ENCODE peak calls at places on chromosome 4, in nine cellular contexts. One of them, this sample, is unnamed.

GRCh38 chr4:77861500-77861899 is 1.1 kb upstream of the MRPL1 start:
- DNase-seq in transverse colon: no peak
- DNase-seq in SK-N-SH: no peak
- DNase-seq in spleen: no peak
- DNase-seq in sigmoid colon: no peak
- DNase-seq in prostate gland: no peak
- DNase-seq in breast epithelium: no peak
- DNase-seq in stomach: no peak
- DNase-seq in GM23338: peak; percentile 15
- DNase-seq in this sample: no peak

GRCh38 chr4:158968961-158969360 is 133.9 kb upstream of the RAPGEF2 start:
- DNase-seq in sigmoid colon: no peak
- DNase-seq in breast epithelium: no peak
- DNase-seq in GM23338: no peak
- DNase-seq in transverse colon: no peak
- DNase-seq in prostate gland: no peak
- DNase-seq in SK-N-SH: no peak
- DNase-seq in spleen: no peak
- DNase-seq in stomach: no peak
- DNase-seq in this sample: no peak

GRCh38 chr4:6473264-6474052 is 1.0 kb upstream of the PPP2R2C start:
- DNase-seq in sigmoid colon: peak; percentile 25
- DNase-seq in transverse colon: no peak
- DNase-seq in GM23338: peak; percentile 6
- DNase-seq in stomach: no peak
- DNase-seq in spleen: peak; percentile 51
- DNase-seq in prostate gland: no peak
- DNase-seq in SK-N-SH: no peak
- DNase-seq in breast epithelium: peak; percentile 9
- DNase-seq in this sample: no peak

GRCh38 chr4:6749340-6750171 is 33.0 kb upstream of the KIAA0232 start:
- DNase-seq in breast epithelium: peak; percentile 89
- DNase-seq in SK-N-SH: peak; percentile 44
- DNase-seq in spleen: peak; percentile 88
- DNase-seq in prostate gland: peak; percentile 53
- DNase-seq in transverse colon: peak; percentile 91
- DNase-seq in sigmoid colon: peak; percentile 75
- DNase-seq in stomach: peak; percentile 85
- DNase-seq in GM23338: no peak
- DNase-seq in this sample: no peak

GRCh38 chr4:79996950-79997349 is 76.1 kb downstream of the ANTXR2 start:
- DNase-seq in spleen: no peak
- DNase-seq in transverse colon: no peak
- DNase-seq in sigmoid colon: no peak
- DNase-seq in GM23338: no peak
- DNase-seq in breast epithelium: no peak
- DNase-seq in SK-N-SH: no peak
- DNase-seq in stomach: no peak
- DNase-seq in prostate gland: no peak
- DNase-seq in this sample: no peak

GRCh38 chr4:94690851-94691254 is 66.9 kb upstream of the BMPR1B start:
- DNase-seq in SK-N-SH: no peak
- DNase-seq in GM23338: no peak
- DNase-seq in spleen: no peak
- DNase-seq in breast epithelium: no peak
- DNase-seq in transverse colon: no peak
- DNase-seq in prostate gland: no peak
- DNase-seq in sigmoid colon: no peak
- DNase-seq in stomach: no peak
- DNase-seq in this sample: no peak

GRCh38 chr4:76802546-76803021 is 95.4 kb downstream of the SOWAHB start:
- DNase-seq in prostate gland: no peak
- DNase-seq in breast epithelium: no peak
- DNase-seq in spleen: no peak
- DNase-seq in transverse colon: no peak
- DNase-seq in GM23338: peak; percentile 60
- DNase-seq in stomach: no peak
- DNase-seq in sigmoid colon: no peak
- DNase-seq in SK-N-SH: no peak
- DNase-seq in this sample: no peak

GRCh38 chr4:163878336-163879121 is 384.0 kb downstream of the TMA16 start:
- DNase-seq in stomach: no peak
- DNase-seq in spleen: no peak
- DNase-seq in sigmoid colon: no peak
- DNase-seq in transverse colon: no peak
- DNase-seq in GM23338: no peak
- DNase-seq in prostate gland: no peak
- DNase-seq in breast epithelium: no peak
- DNase-seq in SK-N-SH: no peak
- DNase-seq in this sample: no peak

GRCh38 chr4:70874268-70875156 is 27.7 kb upstream of the MOB1B start:
- DNase-seq in SK-N-SH: no peak
- DNase-seq in GM23338: no peak
- DNase-seq in spleen: no peak
- DNase-seq in prostate gland: no peak
- DNase-seq in breast epithelium: no peak
- DNase-seq in sigmoid colon: no peak
- DNase-seq in stomach: no peak
- DNase-seq in transverse colon: no peak
- DNase-seq in this sample: no peak

GRCh38 chr4:157838366-157838765 is 334.5 kb downstream of the GASK1B start:
- DNase-seq in sigmoid colon: no peak
- DNase-seq in breast epithelium: no peak
- DNase-seq in prostate gland: no peak
- DNase-seq in transverse colon: no peak
- DNase-seq in SK-N-SH: no peak
- DNase-seq in GM23338: no peak
- DNase-seq in stomach: no peak
- DNase-seq in spleen: no peak
- DNase-seq in this sample: no peak

GRCh38 chr4:177371452-177371851 is 61.8 kb downstream of the NEIL3 start:
- DNase-seq in prostate gland: no peak
- DNase-seq in spleen: no peak
- DNase-seq in transverse colon: no peak
- DNase-seq in breast epithelium: no peak
- DNase-seq in SK-N-SH: no peak
- DNase-seq in sigmoid colon: no peak
- DNase-seq in stomach: no peak
- DNase-seq in GM23338: no peak
- DNase-seq in this sample: no peak

GRCh38 chr4:61517144-61517543 is 317.0 kb downstream of the ADGRL3 start:
- DNase-seq in sigmoid colon: no peak
- DNase-seq in stomach: no peak
- DNase-seq in SK-N-SH: no peak
- DNase-seq in GM23338: peak; percentile 90
- DNase-seq in transverse colon: peak; percentile 33
- DNase-seq in spleen: no peak
- DNase-seq in prostate gland: no peak
- DNase-seq in breast epithelium: no peak
- DNase-seq in this sample: no peak

GRCh38 chr4:84456157-84456556 is 42.9 kb downstream of the NKX6-1 start:
- DNase-seq in breast epithelium: no peak
- DNase-seq in spleen: no peak
- DNase-seq in SK-N-SH: no peak
- DNase-seq in GM23338: no peak
- DNase-seq in sigmoid colon: no peak
- DNase-seq in stomach: no peak
- DNase-seq in transverse colon: no peak
- DNase-seq in prostate gland: no peak
- DNase-seq in this sample: no peak

GRCh38 chr4:84451546-84451945 is 47.5 kb downstream of the NKX6-1 start:
- DNase-seq in GM23338: peak; percentile 48
- DNase-seq in transverse colon: no peak
- DNase-seq in spleen: no peak
- DNase-seq in prostate gland: no peak
- DNase-seq in stomach: no peak
- DNase-seq in sigmoid colon: no peak
- DNase-seq in breast epithelium: no peak
- DNase-seq in SK-N-SH: no peak
- DNase-seq in this sample: no peak

GRCh38 chr4:84455697-84456096 is 43.4 kb downstream of the NKX6-1 start:
- DNase-seq in breast epithelium: no peak
- DNase-seq in sigmoid colon: no peak
- DNase-seq in prostate gland: no peak
- DNase-seq in SK-N-SH: no peak
- DNase-seq in transverse colon: no peak
- DNase-seq in stomach: no peak
- DNase-seq in GM23338: peak; percentile 28
- DNase-seq in spleen: no peak
- DNase-seq in this sample: no peak
- TF ChIP-seq POLR2AphosphoS5 in breast epithelium: no peak
- TF ChIP-seq POLR2AphosphoS5 in sigmoid colon: no peak
- TF ChIP-seq POLR2AphosphoS5 in prostate gland: no peak
- TF ChIP-seq POLR2AphosphoS5 in SK-N-SH: no peak
- TF ChIP-seq POLR2AphosphoS5 in transverse colon: no peak
- TF ChIP-seq POLR2AphosphoS5 in stomach: no peak
- TF ChIP-seq POLR2AphosphoS5 in GM23338: no peak
- TF ChIP-seq POLR2AphosphoS5 in spleen: no peak
- TF ChIP-seq POLR2AphosphoS5 in this sample: no peak

DNA sequence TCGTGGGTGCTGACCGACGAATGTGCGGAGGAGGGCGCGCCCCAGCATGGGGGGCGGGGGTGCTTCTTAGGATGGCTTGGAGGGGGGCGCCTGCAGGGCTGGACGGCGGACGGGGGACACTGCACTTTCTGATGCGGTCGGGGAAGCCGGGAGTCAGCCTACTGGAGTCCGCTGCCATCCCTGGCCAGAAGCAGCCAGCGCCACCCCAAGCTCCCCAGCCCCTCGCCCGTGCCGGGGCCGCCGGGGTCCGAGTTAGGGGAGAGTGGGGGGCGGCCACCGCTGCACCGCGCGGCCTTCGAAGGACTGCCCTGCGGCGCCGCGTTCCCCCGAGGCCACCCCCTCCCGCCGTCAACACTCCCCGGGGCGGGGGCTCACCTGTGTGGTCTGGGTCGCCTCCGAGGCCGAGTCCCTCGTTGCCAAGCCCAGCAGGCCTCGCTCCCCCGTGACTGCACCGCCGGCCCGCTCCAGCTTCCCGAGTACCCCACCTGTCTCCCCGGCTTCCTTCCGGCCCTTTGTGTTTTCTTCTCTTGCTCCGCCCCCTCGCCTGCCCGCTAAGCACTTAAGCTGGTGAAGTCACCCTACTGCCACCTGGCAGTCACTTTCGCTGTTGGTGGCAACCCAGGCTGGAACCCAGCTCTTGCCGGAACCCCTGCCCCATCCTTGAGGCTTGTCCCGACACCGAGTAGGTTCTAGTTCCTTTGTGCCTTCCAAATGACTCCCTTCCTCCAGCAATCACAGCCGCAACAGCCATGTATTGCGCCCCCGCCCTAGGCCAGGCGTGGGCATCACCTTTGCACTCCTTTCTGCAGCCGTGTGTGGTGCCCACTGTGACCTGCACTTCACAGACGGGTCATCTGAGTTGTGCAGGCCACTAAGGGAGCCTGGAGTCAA is at the start of gene OCIAD2:
- DNase-seq in stomach: peak; percentile 84
- DNase-seq in transverse colon: peak; percentile 86
- DNase-seq in breast epithelium: peak; percentile 68
- DNase-seq in prostate gland: peak; percentile 81
- DNase-seq in SK-N-SH: peak; percentile 89
- DNase-seq in GM23338: peak; percentile 95
- DNase-seq in sigmoid colon: peak; percentile 69
- DNase-seq in spleen: peak; percentile 94
- DNase-seq in this sample: no peak
- TF ChIP-seq POLR2AphosphoS5 in stomach: peak; percentile 82
- TF ChIP-seq POLR2AphosphoS5 in transverse colon: peak; percentile 31
- TF ChIP-seq POLR2AphosphoS5 in breast epithelium: peak; percentile 59
- TF ChIP-seq POLR2AphosphoS5 in prostate gland: peak; percentile 53
- TF ChIP-seq POLR2AphosphoS5 in SK-N-SH: peak; percentile 59
- TF ChIP-seq POLR2AphosphoS5 in GM23338: peak; percentile 72
- TF ChIP-seq POLR2AphosphoS5 in sigmoid colon: peak; percentile 12
- TF ChIP-seq POLR2AphosphoS5 in spleen: peak; percentile 84
- TF ChIP-seq POLR2AphosphoS5 in this sample: no peak

DNA sequence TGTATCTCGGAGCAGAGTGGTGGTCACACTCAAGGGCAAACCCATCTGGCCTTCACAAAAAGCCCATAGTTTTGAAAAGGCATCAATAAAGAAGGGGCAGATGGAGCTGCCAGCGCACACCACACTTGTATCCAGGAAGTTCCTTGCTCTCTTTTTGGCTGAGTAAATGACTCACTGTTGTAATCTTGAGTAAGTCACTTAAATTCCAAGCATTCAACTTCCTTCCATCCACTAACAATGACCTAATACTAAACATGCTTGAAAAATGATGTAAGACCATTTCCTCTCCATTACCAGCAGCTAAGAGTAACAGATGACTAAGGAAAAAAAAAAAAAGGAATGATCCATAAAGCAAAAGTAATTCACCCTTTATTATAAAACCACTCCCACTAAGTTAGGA is 32.4 kb upstream of the MYOZ2 start:
- DNase-seq in GM23338: peak; percentile 51
- DNase-seq in transverse colon: peak; percentile 41
- DNase-seq in spleen: no peak
- DNase-seq in breast epithelium: no peak
- DNase-seq in SK-N-SH: no peak
- DNase-seq in prostate gland: no peak
- DNase-seq in sigmoid colon: peak; percentile 72
- DNase-seq in stomach: no peak
- DNase-seq in this sample: peak; percentile 69
- TF ChIP-seq POLR2AphosphoS5 in GM23338: no peak
- TF ChIP-seq POLR2AphosphoS5 in transverse colon: peak; percentile 37
- TF ChIP-seq POLR2AphosphoS5 in spleen: no peak
- TF ChIP-seq POLR2AphosphoS5 in breast epithelium: peak; percentile 68
- TF ChIP-seq POLR2AphosphoS5 in SK-N-SH: peak; percentile 82
- TF ChIP-seq POLR2AphosphoS5 in prostate gland: no peak
- TF ChIP-seq POLR2AphosphoS5 in sigmoid colon: peak; percentile 80
- TF ChIP-seq POLR2AphosphoS5 in stomach: peak; percentile 64
- TF ChIP-seq POLR2AphosphoS5 in this sample: no peak

GRCh38 chr4:39700500-39700899 is 2.6 kb downstream of the UBE2K start:
- DNase-seq in stomach: no peak
- DNase-seq in sigmoid colon: no peak
- DNase-seq in prostate gland: no peak
- DNase-seq in breast epithelium: no peak
- DNase-seq in SK-N-SH: no peak
- DNase-seq in GM23338: no peak
- DNase-seq in spleen: no peak
- DNase-seq in transverse colon: no peak
- DNase-seq in this sample: no peak

GRCh38 chr4:39698424-39699009 is 581 bp downstream of the UBE2K start:
- DNase-seq in SK-N-SH: peak; percentile 74
- DNase-seq in prostate gland: peak; percentile 46
- DNase-seq in transverse colon: peak; percentile 59
- DNase-seq in sigmoid colon: peak; percentile 72
- DNase-seq in spleen: peak; percentile 90
- DNase-seq in stomach: peak; percentile 32
- DNase-seq in GM23338: peak; percentile 87
- DNase-seq in breast epithelium: peak; percentile 63
- DNase-seq in this sample: no peak

GRCh38 chr4:39702716-39703115 is 4.8 kb downstream of the UBE2K start:
- DNase-seq in stomach: no peak
- DNase-seq in spleen: no peak
- DNase-seq in breast epithelium: no peak
- DNase-seq in prostate gland: no peak
- DNase-seq in GM23338: no peak
- DNase-seq in SK-N-SH: no peak
- DNase-seq in transverse colon: no peak
- DNase-seq in sigmoid colon: no peak
- DNase-seq in this sample: no peak

GRCh38 chr4:39697740-39698423 is at the start of gene UBE2K:
- DNase-seq in SK-N-SH: peak; percentile 97
- DNase-seq in GM23338: peak; percentile 84
- DNase-seq in spleen: peak; percentile 97
- DNase-seq in stomach: peak; percentile 92
- DNase-seq in sigmoid colon: peak; percentile 94
- DNase-seq in breast epithelium: peak; percentile 79
- DNase-seq in transverse colon: peak; percentile 91
- DNase-seq in prostate gland: peak; percentile 75
- DNase-seq in this sample: no peak

GRCh38 chr4:39699676-39700409 is 1.9 kb downstream of the UBE2K start:
- DNase-seq in transverse colon: no peak
- DNase-seq in SK-N-SH: no peak
- DNase-seq in spleen: no peak
- DNase-seq in prostate gland: no peak
- DNase-seq in breast epithelium: no peak
- DNase-seq in stomach: no peak
- DNase-seq in GM23338: no peak
- DNase-seq in sigmoid colon: no peak
- DNase-seq in this sample: no peak
- TF ChIP-seq POLR2AphosphoS5 in transverse colon: no peak
- TF ChIP-seq POLR2AphosphoS5 in SK-N-SH: no peak
- TF ChIP-seq POLR2AphosphoS5 in spleen: no peak
- TF ChIP-seq POLR2AphosphoS5 in prostate gland: no peak
- TF ChIP-seq POLR2AphosphoS5 in breast epithelium: no peak
- TF ChIP-seq POLR2AphosphoS5 in stomach: no peak
- TF ChIP-seq POLR2AphosphoS5 in GM23338: no peak
- TF ChIP-seq POLR2AphosphoS5 in sigmoid colon: no peak
- TF ChIP-seq POLR2AphosphoS5 in this sample: no peak

This sample was measured in SK-N-MC.